ENCODE peak calls at places on chromosomes 2 and 18, in ten cellular contexts. H, O, Q, R, L, W, Z, D, M and F are unnamed samples.
A peak's percentile ranks its signal among the peaks of the same experiment; 100 is the strongest.

GRCh38 chr18:69949538-69949936 is 1.9 kb upstream of the CD226 start:
- DNase-seq in L (no peak), O (no peak), H (no peak), R (no peak), D (no peak), Q (no peak), M (no peak), Z (no peak), W (no peak), F (no peak)

GRCh38 chr2:242047963-242048362 is 178.4 kb downstream of the RTP5 start:
- DNase-seq in Q (no peak), L (no peak), W (no peak), Z (no peak), R (no peak), M (no peak), D (no peak), O (no peak), H (no peak), F (no peak)

GRCh38 chr2:149355712-149356422 is 25.5 kb downstream of the LYPD6 start:
- DNase-seq in W (no peak), Z (no peak), R (no peak), O (no peak), Q (no peak), D (no peak), L (no peak), H (no peak), M (no peak), F (no peak)

GRCh38 chr2:221517362-221518121 is 54.6 kb downstream of the EPHA4 start:
- DNase-seq in L (peak; percentile 83), D (peak; percentile 88), H (peak; percentile 68), W (peak; percentile 73), R (peak; percentile 36), Z (no peak), O (peak; percentile 67), Q (no peak), M (no peak), F (no peak)

GRCh38 chr18:35311506-35311905 is 21.5 kb upstream of the ZSCAN30 start:
- DNase-seq in H (no peak), W (no peak), R (peak; percentile 48), M (no peak), Z (no peak), L (no peak), D (no peak), Q (no peak), O (no peak), F (no peak)

GRCh38 chr2:235042576-235043515 is 91.0 kb downstream of the SH3BP4 start:
- DNase-seq in Q (no peak), L (no peak), R (no peak), O (no peak), H (no peak), D (no peak), Z (no peak), W (no peak), M (no peak), F (no peak)

GRCh38 chr2:231985823-231986261 is 24.3 kb downstream of the DIS3L2 start:
- DNase-seq in Z (no peak), W (no peak), L (no peak), Q (peak; percentile 31), D (no peak), H (no peak), O (no peak), R (no peak), M (no peak), F (no peak)

GRCh38 chr2:25672500-25673169 is 742 bp downstream of the DTNB start:
- DNase-seq in M (no peak), O (peak; percentile 60), H (peak; percentile 58), Z (peak; percentile 48), W (no peak), R (no peak), D (peak; percentile 67), L (no peak), Q (peak; percentile 64), F (peak; percentile 59)

GRCh38 chr2:39529836-39530235 is 92.8 kb upstream of the MAP4K3 start:
- DNase-seq in H (no peak), Q (no peak), L (no peak), Z (no peak), D (no peak), W (no peak), O (no peak), R (no peak), M (no peak), F (no peak)

GRCh38 chr18:24015897-24016631 is 1.5 kb downstream of the TTC39C start:
- DNase-seq in Z (no peak), W (no peak), O (no peak), Q (no peak), L (no peak), H (no peak), R (no peak), M (no peak), D (no peak), F (no peak)

GRCh38 chr18:79200546-79201268 is 131.5 kb downstream of the ATP9B start:
- DNase-seq in L (no peak), R (no peak), Z (no peak), D (peak; percentile 4), O (no peak), H (peak; percentile 28), M (no peak), W (no peak), Q (peak; percentile 8), F (peak; percentile 82)

GRCh38 chr2:142415461-142415860 is 284.6 kb upstream of the LRP1B start:
- DNase-seq in L (no peak), O (no peak), R (no peak), H (no peak), Z (no peak), Q (no peak), M (no peak), W (no peak), D (no peak), F (no peak)

GRCh38 chr2:127162261-127163089 is 55.5 kb upstream of the BIN1 start:
- DNase-seq in H (no peak), D (no peak), Z (no peak), O (no peak), L (no peak), M (no peak), Q (no peak), W (no peak), R (no peak), F (no peak)

GRCh38 chr2:178806543-178806942 is 680 bp downstream of the TTN start:
- DNase-seq in O (no peak), H (no peak), L (no peak), D (no peak), Q (no peak), W (no peak), R (no peak), M (no peak), Z (no peak), F (no peak)

GRCh38 chr2:37654932-37655331 is 16.5 kb downstream of the CDC42EP3 start:
- DNase-seq in Z (peak; percentile 35), W (peak; percentile 92), M (no peak), R (no peak), Q (no peak), H (no peak), O (no peak), L (peak; percentile 77), D (no peak), F (no peak)

GRCh38 chr2:172438741-172439508 is 11.5 kb downstream of the ITGA6 start:
- DNase-seq in L (no peak), Q (no peak), O (no peak), M (no peak), W (no peak), H (no peak), D (no peak), R (no peak), Z (no peak), F (no peak)

GRCh38 chr2:37858725-37859267 is 66.3 kb upstream of the RMDN2 start:
- DNase-seq in D (no peak), Z (no peak), R (no peak), L (no peak), O (no peak), W (no peak), M (no peak), Q (no peak), H (no peak), F (no peak)

GRCh38 chr2:26068602-26069298 is 34.9 kb downstream of the RAB10 start:
- DNase-seq in M (no peak), W (peak; percentile 70), L (no peak), Z (no peak), O (peak; percentile 27), D (peak; percentile 45), H (peak; percentile 10), Q (no peak), R (peak; percentile 20), F (no peak)

GRCh38 chr2:50611261-50612020 is 420.5 kb downstream of the NRXN1 start:
- DNase-seq in L (no peak), D (no peak), Z (peak; percentile 17), Q (no peak), W (no peak), M (no peak), H (no peak), R (no peak), O (no peak), F (no peak)

GRCh38 chr2:70143314-70144150 is 47.3 kb downstream of the C2orf42 start:
- DNase-seq in D (peak; percentile 46), Z (no peak), Q (no peak), L (peak; percentile 27), R (no peak), O (no peak), H (no peak), M (no peak), W (no peak), F (no peak)